ENCODE peak calls at places on chromosomes 11 and 22, in nine cellular contexts. Q is nephron progenitor cell, H is left lung, V is Peyer's patch, P is GM20000, J is astrocyte of the spinal cord, M is gastrocnemius medialis, Y is prostate gland, O is fibroblast of the aortic adventitia. T is an unnamed sample.

GRCh38 chr11:102385053-102385976 is 38.3 kb downstream of the BIRC2 start:
- DNase-seq in O (no peak), Q (no peak), P (no peak), Y (no peak), H (no peak), M (no peak), J (no peak), V (no peak), T (no peak)

GRCh38 chr22:46087816-46088277 is 62.5 kb upstream of the PPARA start:
- DNase-seq in J (peak), V (peak), Q (peak), H (peak), M (peak), P (no peak), O (peak), Y (peak), T (peak)

GRCh38 chr11:70292863-70293262 is 22.4 kb downstream of the PPFIA1 start:
- DNase-seq in Y (no peak), V (no peak), H (no peak), M (no peak), Q (no peak), P (no peak), J (no peak), O (no peak), T (no peak)

GRCh38 chr11:108592591-108593213 is 866 bp downstream of the EXPH5 start:
- DNase-seq in P (peak), H (peak), Y (peak), V (peak), J (no peak), Q (peak), O (no peak), M (no peak), T (no peak)

GRCh38 chr22:29491012-29491411 is 11.0 kb downstream of the NEFH start:
- DNase-seq in O (no peak), Q (no peak), J (no peak), P (no peak), H (no peak), M (no peak), Y (no peak), V (no peak), T (no peak)

GRCh38 chr11:72122607-72123006 is 10.1 kb upstream of the ANAPC15 start:
- DNase-seq in J (no peak), H (no peak), O (no peak), Y (no peak), Q (no peak), P (no peak), V (no peak), M (no peak), T (no peak)

GRCh38 chr11:1693327-1694063 is 3.5 kb upstream of the KRTAP5-6 start:
- DNase-seq in P (peak), M (peak), Y (peak), J (peak), Q (peak), V (peak), H (peak), O (peak), T (peak)

GRCh38 chr11:18384157-18384641 is 10.2 kb upstream of the LDHA start:
- DNase-seq in Q (peak), P (no peak), M (peak), H (no peak), J (peak), O (peak), Y (peak), V (no peak), T (no peak)

GRCh38 chr11:126345283-126345682 is 10.2 kb upstream of the ST3GAL4 start:
- DNase-seq in J (no peak), O (no peak), V (no peak), M (no peak), Q (no peak), H (no peak), P (no peak), Y (no peak), T (no peak)

GRCh38 chr11:76293189-76293631 is 86.9 kb upstream of the WNT11 start:
- DNase-seq in H (no peak), J (no peak), V (no peak), Q (no peak), Y (no peak), M (no peak), O (no peak), P (peak), T (no peak)

GRCh38 chr11:6523253-6523652 is 26.2 kb downstream of the DNHD1 start:
- DNase-seq in H (no peak), P (no peak), M (no peak), O (peak), V (no peak), J (peak), Y (no peak), Q (no peak), T (no peak)

GRCh38 chr22:33913188-33913587 is 7.1 kb downstream of the LARGE1 start:
- DNase-seq in P (no peak), H (no peak), J (no peak), V (no peak), M (no peak), O (no peak), Y (no peak), Q (no peak), T (no peak)

GRCh38 chr11:125314264-125315087 is 149.9 kb downstream of the PKNOX2 start:
- DNase-seq in O (peak), H (no peak), J (no peak), P (no peak), Q (no peak), M (no peak), Y (no peak), V (no peak), T (no peak)

GRCh38 chr11:60777572-60777971 is 7.6 kb upstream of the MS4A10 start:
- DNase-seq in J (peak), P (no peak), H (no peak), Q (no peak), O (peak), V (no peak), Y (peak), M (no peak), T (no peak)

GRCh38 chr11:70861534-70861933 is 390.8 kb downstream of the SHANK2 start:
- DNase-seq in J (no peak), H (no peak), V (no peak), P (no peak), Q (no peak), M (no peak), O (no peak), Y (no peak), T (no peak)

GRCh38 chr22:24231706-24232105 is 13.2 kb downstream of the GGT5 start:
- DNase-seq in Y (no peak), V (no peak), P (no peak), J (no peak), O (no peak), Q (no peak), M (no peak), H (no peak), T (no peak)

GRCh38 chr22:44362249-44363040 is 49.7 kb upstream of the SHISAL1 start:
- DNase-seq in Y (no peak), J (no peak), O (peak), H (peak), P (no peak), Q (no peak), M (no peak), V (no peak), T (no peak)

GRCh38 chr11:26649884-26650283 is 72.0 kb downstream of the SLC5A12 start:
- DNase-seq in P (peak), O (peak), H (no peak), Y (peak), V (no peak), J (peak), Q (peak), M (peak), T (no peak)
- TF ChIP-seq CTCF in P (peak), O (peak), H (peak), Y (peak), V (peak), J (peak), Q (peak), M (no peak), T (peak)

GRCh38 chr22:38923463-38924196 is 33.8 kb upstream of the APOBEC3A start:
- DNase-seq in Y (peak), O (peak), J (peak), Q (no peak), V (no peak), H (no peak), P (no peak), M (peak), T (no peak)
- TF ChIP-seq CTCF in Y (no peak), O (peak), J (peak), Q (no peak), V (peak), H (no peak), P (no peak), M (no peak), T (peak)

DNA sequence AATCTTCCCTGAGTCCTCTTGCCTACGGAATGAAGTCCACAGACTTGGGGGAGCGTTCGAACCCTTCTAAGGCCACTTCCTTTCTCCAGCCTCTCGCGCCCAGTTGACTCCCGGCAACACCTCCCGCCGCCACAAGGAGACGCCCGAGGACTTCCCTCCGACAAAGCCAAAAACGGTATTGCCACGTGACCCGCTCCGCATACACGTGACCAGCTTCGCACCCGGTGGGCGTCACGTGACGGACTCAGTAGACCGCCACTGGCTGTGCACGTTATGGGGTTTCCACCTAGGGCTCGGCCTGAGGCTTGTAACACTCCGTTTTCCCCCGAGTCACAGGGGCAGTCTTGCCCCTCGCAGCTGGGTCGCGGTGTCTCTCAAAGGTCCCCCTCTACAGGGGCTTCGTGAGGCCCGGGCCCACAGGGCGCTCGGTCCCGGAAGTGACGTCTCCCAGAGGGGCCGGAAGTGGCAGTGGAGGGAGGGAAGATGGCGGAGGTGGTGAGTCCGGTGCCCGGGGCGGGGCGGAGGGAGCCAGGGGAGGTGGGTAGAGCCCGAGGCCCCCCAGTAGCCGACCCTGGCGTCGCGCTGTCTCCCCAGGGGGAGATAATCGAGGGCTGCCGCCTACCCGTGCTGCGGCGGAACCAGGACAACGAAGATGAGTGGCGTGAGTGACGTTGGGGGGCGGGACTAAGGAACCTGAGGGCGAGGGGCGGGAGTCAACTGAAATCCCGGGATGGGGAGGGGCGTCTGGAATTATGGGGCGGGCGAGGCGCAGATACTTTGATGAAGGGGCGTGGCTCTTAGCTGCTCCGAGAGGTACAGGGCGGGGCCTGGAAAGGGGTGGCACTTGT is at the start of gene KAT5:
- DNase-seq in Y (peak), V (peak), O (peak), H (peak), P (peak), M (peak), Q (peak), J (peak), T (peak)
- TF ChIP-seq CTCF in Y (peak), V (peak), O (peak), H (peak), P (peak), M (peak), Q (peak), J (peak), T (peak)

DNA sequence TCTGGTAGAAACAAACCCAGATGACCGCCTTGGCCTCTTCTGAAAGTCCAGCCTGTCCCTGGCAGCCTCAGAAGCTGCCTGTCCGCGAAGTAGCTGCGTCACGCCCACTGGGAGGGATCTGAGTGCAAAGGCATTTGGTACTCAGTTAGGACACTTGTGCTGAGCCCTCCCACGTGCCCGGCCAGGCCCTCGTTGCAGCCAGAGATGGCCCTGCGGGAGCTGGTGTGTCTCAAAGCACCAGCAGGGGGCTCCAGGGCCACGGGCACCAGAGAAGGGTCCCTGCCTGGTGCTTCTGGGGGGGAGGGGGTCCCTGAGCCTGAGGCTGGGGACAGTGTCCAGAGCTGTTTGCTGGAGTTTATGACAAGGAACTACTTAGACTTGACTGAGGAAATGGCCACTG is 5.8 kb downstream of the SELENOO start:
- DNase-seq in H (peak), V (no peak), O (peak), P (no peak), M (peak), Q (peak), J (no peak), Y (no peak), T (no peak)
- TF ChIP-seq CTCF in H (peak), V (peak), O (peak), P (no peak), M (peak), Q (peak), J (peak), Y (no peak), T (peak)

GRCh38 chr22:20258584-20259335 is 9.4 kb downstream of the RTN4R start:
- DNase-seq in Q (no peak), P (peak), V (no peak), J (no peak), O (no peak), Y (no peak), M (no peak), H (no peak), T (no peak)
- TF ChIP-seq CTCF in Q (peak), P (peak), V (no peak), J (peak), O (peak), Y (no peak), M (no peak), H (no peak), T (peak)

GRCh38 chr11:117426941-117427340 is 99.3 kb downstream of the CEP164 start:
- DNase-seq in J (no peak), P (no peak), H (no peak), Y (no peak), O (no peak), V (no peak), Q (no peak), M (no peak), T (no peak)
- TF ChIP-seq CTCF in J (no peak), P (no peak), H (no peak), Y (no peak), O (no peak), V (no peak), Q (no peak), M (no peak), T (no peak)

GRCh38 chr11:43576834-43577521 is 103.6 kb upstream of the HSD17B12 start:
- DNase-seq in J (peak), V (no peak), O (peak), H (no peak), Y (no peak), Q (peak), P (peak), M (no peak), T (no peak)
- TF ChIP-seq CTCF in J (peak), V (no peak), O (peak), H (no peak), Y (no peak), Q (peak), P (no peak), M (no peak), T (peak)